ENCODE peak calls at places on chromosomes 2 and 18, in ten cellular contexts. P is Panc1, F is MM.1S, N is mesenchymal stem cell, G is body of pancreas, V is Peyer's patch, E is HCT116, W is stomach, I is Karpas-422, A is endodermal cell. Z is an unnamed sample.

GRCh38 chr18:59263566-59264135 is 9.6 kb downstream of the RAX start:
- DNase-seq in P (no peak), F (no peak), N (no peak), G (no peak), V (no peak), E (no peak), W (no peak), I (no peak), A (no peak), Z (no peak)

GRCh38 chr18:35005963-35006577 is 35.1 kb upstream of the MAPRE2 start:
- DNase-seq in P (peak), F (peak), N (peak), G (no peak), V (no peak), E (peak), W (no peak), I (peak), A (peak), Z (peak)

GRCh38 chr18:3250237-3251107 is 2.9 kb downstream of the MYL12A start:
- DNase-seq in P (no peak), F (no peak), N (peak), G (no peak), V (no peak), E (no peak), W (no peak), I (no peak), A (no peak), Z (no peak)

GRCh38 chr2:6927186-6927585 is 10.0 kb downstream of the RNF144A start:
- DNase-seq in P (no peak), F (no peak), N (no peak), G (peak), V (no peak), E (no peak), W (peak), I (no peak), A (no peak), Z (no peak)

GRCh38 chr18:37222383-37223378 is 342.9 kb downstream of the CELF4 start:
- DNase-seq in P (no peak), F (peak), N (no peak), G (no peak), V (no peak), E (peak), W (no peak), I (no peak), A (no peak), Z (no peak)

GRCh38 chr2:191363267-191363666 is 118.1 kb downstream of the MYO1B start:
- DNase-seq in P (no peak), F (no peak), N (no peak), G (no peak), V (no peak), E (no peak), W (no peak), I (no peak), A (no peak), Z (no peak)

GRCh38 chr18:10928971-10929373 is 220.4 kb downstream of the PIEZO2 start:
- DNase-seq in P (no peak), F (peak), N (peak), G (no peak), V (no peak), E (no peak), W (no peak), I (no peak), A (no peak), Z (no peak)

GRCh38 chr18:12307871-12308385 is at the start of gene TUBB6:
- DNase-seq in P (no peak), F (no peak), N (peak), G (peak), V (no peak), E (no peak), W (peak), I (no peak), A (peak), Z (no peak)

GRCh38 chr2:160293401-160293911 is 93.4 kb upstream of the ITGB6 start:
- DNase-seq in P (no peak), F (no peak), N (peak), G (no peak), V (no peak), E (no peak), W (no peak), I (no peak), A (peak), Z (no peak)

GRCh38 chr18:63892544-63892943 is 5.0 kb downstream of the SERPINB2 start:
- DNase-seq in P (no peak), F (no peak), N (peak), G (no peak), V (no peak), E (no peak), W (no peak), I (no peak), A (no peak), Z (no peak)

GRCh38 chr2:208062113-208062512 is 36.8 kb upstream of the PLEKHM3 start:
- DNase-seq in P (no peak), F (peak), N (peak), G (no peak), V (no peak), E (peak), W (no peak), I (peak), A (peak), Z (peak)

GRCh38 chr2:125516496-125517109 is 1139.4 kb upstream of the GYPC start:
- DNase-seq in P (no peak), F (peak), N (peak), G (peak), V (no peak), E (no peak), W (no peak), I (peak), A (peak), Z (no peak)

GRCh38 chr2:12045864-12046291 is 299.4 kb downstream of the LPIN1 start:
- DNase-seq in P (no peak), F (peak), N (no peak), G (peak), V (no peak), E (no peak), W (no peak), I (peak), A (no peak), Z (no peak)

GRCh38 chr2:142599504-142599903 is 278.0 kb upstream of the KYNU start:
- DNase-seq in P (no peak), F (no peak), N (no peak), G (no peak), V (no peak), E (no peak), W (no peak), I (no peak), A (no peak), Z (no peak)

GRCh38 chr2:223297788-223298187 is 245.8 kb downstream of the KCNE4 start:
- DNase-seq in P (no peak), F (no peak), N (peak), G (no peak), V (no peak), E (no peak), W (no peak), I (no peak), A (no peak), Z (no peak)

DNA sequence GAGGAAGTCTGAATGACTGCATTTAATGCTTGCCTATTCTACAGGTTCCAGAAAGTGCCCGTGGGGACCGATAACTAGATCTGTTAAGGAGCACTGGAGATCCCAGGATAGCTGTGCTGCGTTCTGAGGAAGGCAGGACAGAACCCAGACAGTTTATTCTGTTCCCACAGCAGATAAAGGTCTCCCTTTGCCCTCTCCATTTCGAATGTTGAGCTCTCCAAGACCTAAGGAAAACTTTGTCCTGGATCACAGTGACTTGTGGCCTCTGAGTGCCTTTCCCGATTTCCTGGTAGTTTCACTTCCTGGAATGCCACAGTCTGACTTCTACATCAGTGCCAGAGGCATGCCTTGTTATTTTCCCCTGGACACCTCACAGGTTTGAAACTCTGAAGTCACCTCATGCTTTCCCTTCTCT is 50.1 kb upstream of the ZFP36L2 start:
- DNase-seq in P (no peak), F (no peak), N (peak), G (no peak), V (no peak), E (no peak), W (no peak), I (no peak), A (no peak), Z (no peak)
- H3K27ac ChIP-seq in P (peak), F (no peak), N (peak), G (peak), V (peak), E (peak), W (peak), I (no peak), A (no peak), Z (no peak)

GRCh38 chr2:9260411-9261037 is 53.9 kb downstream of the ASAP2 start:
- DNase-seq in P (no peak), F (no peak), N (no peak), G (no peak), V (no peak), E (no peak), W (no peak), I (no peak), A (no peak), Z (no peak)

GRCh38 chr2:9263388-9263787 is 56.8 kb downstream of the ASAP2 start:
- DNase-seq in P (no peak), F (no peak), N (no peak), G (no peak), V (no peak), E (no peak), W (no peak), I (no peak), A (no peak), Z (no peak)

GRCh38 chr2:9261231-9261883 is 54.7 kb downstream of the ASAP2 start:
- DNase-seq in P (no peak), F (no peak), N (peak), G (no peak), V (no peak), E (no peak), W (no peak), I (no peak), A (no peak), Z (no peak)

GRCh38 chr2:9264301-9264700 is 57.7 kb downstream of the ASAP2 start:
- DNase-seq in P (no peak), F (no peak), N (no peak), G (no peak), V (no peak), E (no peak), W (no peak), I (no peak), A (no peak), Z (no peak)

GRCh38 chr2:9262671-9263171 is 56.1 kb downstream of the ASAP2 start:
- DNase-seq in P (no peak), F (no peak), N (peak), G (no peak), V (no peak), E (no peak), W (no peak), I (no peak), A (no peak), Z (no peak)
- H3K27ac ChIP-seq in P (peak), F (no peak), N (peak), G (no peak), V (peak), E (no peak), W (peak), I (no peak), A (peak), Z (no peak)

DNA sequence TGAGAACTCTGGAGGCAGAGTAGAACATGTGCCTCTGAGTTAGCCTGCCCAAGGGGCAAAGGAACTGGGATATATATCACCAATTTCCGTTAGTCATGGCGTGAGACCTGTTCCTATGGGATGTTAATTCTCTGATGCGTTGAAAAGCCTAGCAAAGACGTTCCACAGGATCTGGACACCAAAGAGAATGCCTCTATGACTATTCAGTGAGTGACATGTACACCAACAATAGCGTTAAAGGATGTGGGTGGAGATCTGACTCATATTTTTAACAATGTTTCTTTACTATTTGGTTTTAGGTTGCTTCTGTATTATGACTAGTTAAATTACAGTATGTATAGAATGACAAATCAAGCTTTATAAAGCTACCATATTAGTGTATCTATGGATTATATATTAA is 320.9 kb upstream of the MC4R start:
- DNase-seq in P (peak), F (no peak), N (no peak), G (no peak), V (no peak), E (no peak), W (no peak), I (no peak), A (no peak), Z (no peak)
- H3K27ac ChIP-seq in P (no peak), F (no peak), N (no peak), G (no peak), V (no peak), E (no peak), W (no peak), I (no peak), A (no peak), Z (no peak)

GRCh38 chr2:138104071-138104470 is 139.8 kb downstream of the HNMT start:
- DNase-seq in P (no peak), F (no peak), N (no peak), G (no peak), V (no peak), E (no peak), W (no peak), I (no peak), A (no peak), Z (no peak)

GRCh38 chr2:138110453-138111083 is 146.3 kb downstream of the HNMT start:
- DNase-seq in P (no peak), F (no peak), N (no peak), G (no peak), V (no peak), E (no peak), W (no peak), I (no peak), A (no peak), Z (no peak)

GRCh38 chr2:138103156-138103555 is 138.9 kb downstream of the HNMT start:
- DNase-seq in P (no peak), F (no peak), N (no peak), G (no peak), V (no peak), E (no peak), W (no peak), I (no peak), A (no peak), Z (no peak)

GRCh38 chr2:138105358-138105757 is 141.1 kb downstream of the HNMT start:
- DNase-seq in P (no peak), F (no peak), N (no peak), G (no peak), V (no peak), E (no peak), W (no peak), I (no peak), A (no peak), Z (no peak)

GRCh38 chr2:138107288-138107687 is 143.0 kb downstream of the HNMT start:
- DNase-seq in P (peak), F (no peak), N (no peak), G (no peak), V (no peak), E (no peak), W (no peak), I (no peak), A (no peak), Z (no peak)
- H3K27ac ChIP-seq in P (no peak), F (no peak), N (no peak), G (no peak), V (no peak), E (no peak), W (no peak), I (no peak), A (peak), Z (no peak)

GRCh38 chr2:46338674-46339073 is 41.5 kb downstream of the EPAS1 start:
- DNase-seq in P (no peak), F (no peak), N (no peak), G (peak), V (no peak), E (no peak), W (no peak), I (no peak), A (no peak), Z (no peak)

GRCh38 chr2:46339676-46340459 is 42.7 kb downstream of the EPAS1 start:
- DNase-seq in P (no peak), F (no peak), N (peak), G (peak), V (no peak), E (no peak), W (peak), I (no peak), A (no peak), Z (no peak)

GRCh38 chr2:46342566-46343315 is 45.5 kb downstream of the EPAS1 start:
- DNase-seq in P (no peak), F (no peak), N (no peak), G (no peak), V (no peak), E (no peak), W (no peak), I (no peak), A (peak), Z (no peak)

GRCh38 chr2:46339200-46339599 is 42.0 kb downstream of the EPAS1 start:
- DNase-seq in P (no peak), F (no peak), N (no peak), G (no peak), V (no peak), E (no peak), W (no peak), I (no peak), A (no peak), Z (no peak)

DNA sequence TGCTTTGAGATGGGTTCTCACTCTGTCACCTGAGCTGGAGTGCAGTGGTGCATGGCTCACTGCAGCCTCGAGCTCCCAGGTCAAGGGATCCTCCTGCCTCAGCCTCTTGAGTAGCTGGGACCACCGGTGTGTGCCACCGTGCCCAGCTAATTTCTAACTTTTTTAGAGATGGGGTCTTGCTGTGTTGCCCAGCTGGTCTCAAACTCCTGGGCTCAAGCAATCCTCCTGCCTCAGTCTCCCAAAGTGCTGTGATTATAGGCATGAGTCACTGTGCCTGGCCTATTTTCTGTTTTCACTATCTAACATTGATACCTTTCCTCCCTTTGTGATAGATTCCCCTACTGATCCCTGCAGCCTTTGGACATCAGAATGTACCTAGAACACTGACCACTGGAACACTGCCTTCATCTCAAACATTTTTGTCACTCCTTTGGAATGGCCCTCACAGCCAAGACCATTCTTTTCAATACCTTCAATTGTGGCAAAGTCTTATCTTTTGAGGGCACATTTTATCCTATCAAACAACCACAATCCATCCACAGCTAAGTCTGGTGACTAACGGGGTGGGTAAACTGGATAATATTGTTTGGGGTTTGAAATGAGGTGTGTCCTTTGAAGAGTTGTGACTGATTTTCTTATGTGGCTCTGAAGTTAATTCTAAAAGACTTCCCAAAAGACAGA is 43.7 kb downstream of the EPAS1 start:
- DNase-seq in P (no peak), F (no peak), N (no peak), G (no peak), V (no peak), E (no peak), W (no peak), I (no peak), A (peak), Z (no peak)
- H3K27ac ChIP-seq in P (no peak), F (no peak), N (no peak), G (no peak), V (no peak), E (no peak), W (peak), I (no peak), A (no peak), Z (no peak)

DNA sequence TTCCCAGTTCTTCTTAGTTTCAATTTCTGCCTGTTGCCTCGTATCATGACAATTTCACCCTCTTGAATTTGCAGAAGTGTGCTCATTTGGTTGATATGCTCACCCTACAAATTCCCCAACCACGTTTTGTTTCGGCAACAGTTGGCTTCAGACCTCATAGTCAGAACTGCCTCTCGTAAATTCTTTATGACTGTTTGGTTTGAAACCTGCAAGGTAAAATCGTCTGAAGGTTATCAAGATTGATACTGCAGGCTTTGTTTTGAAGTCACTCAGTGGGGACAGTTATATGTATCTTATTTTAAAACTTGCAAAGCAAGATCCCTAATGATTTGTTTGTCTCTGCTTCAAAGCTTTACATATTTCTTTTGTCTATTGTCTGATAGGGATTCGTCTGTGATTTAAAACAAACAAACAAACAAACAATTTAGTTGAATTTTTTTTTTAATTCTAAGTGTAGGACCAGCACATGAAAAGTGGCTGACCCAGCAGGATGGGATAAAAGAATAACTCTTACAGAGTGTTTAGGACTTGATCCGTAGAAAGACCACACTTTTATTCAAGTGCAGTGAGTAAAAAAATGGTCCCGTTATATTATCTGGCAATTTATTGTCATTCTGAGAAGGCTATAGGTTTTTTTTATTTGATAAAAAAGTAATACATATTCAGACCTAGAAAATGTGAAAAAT is 45.7 kb upstream of the MYCN start:
- DNase-seq in P (no peak), F (no peak), N (no peak), G (no peak), V (no peak), E (no peak), W (no peak), I (no peak), A (no peak), Z (no peak)
- H3K27ac ChIP-seq in P (no peak), F (no peak), N (no peak), G (no peak), V (no peak), E (no peak), W (no peak), I (no peak), A (no peak), Z (no peak)

Z was measured in naive thymus-derived CD4-positive, alpha-beta T cell.